ENCODE peak calls at places on chromosomes 6 and 20, in four cellular contexts. A is PC-3, P is HepG2, K is neural progenitor cell. Y is an unnamed sample.

GRCh38 chr6:142384455-142385332 is 82.9 kb downstream of the ADGRG6 start:
- DNase-seq in P (no peak), A (peak; percentile 35), K (no peak), Y (no peak)

GRCh38 chr6:161161889-161162624 is 111.8 kb downstream of the AGPAT4 start:
- DNase-seq in A (no peak), P (no peak), K (no peak), Y (no peak)

GRCh38 chr6:132865364-132865763 is 51.0 kb downstream of the RPS12 start:
- DNase-seq in A (no peak), P (no peak), K (no peak), Y (no peak)

GRCh38 chr6:134980846-134981245 is 30.9 kb upstream of the ALDH8A1 start:
- DNase-seq in P (no peak), K (no peak), A (no peak), Y (no peak)

GRCh38 chr6:157054531-157054979 is 268.8 kb downstream of the TMEM242 start:
- DNase-seq in P (no peak), A (no peak), K (no peak), Y (peak; percentile 61)

GRCh38 chr6:112199001-112199403 is 55.4 kb downstream of the LAMA4 start:
- DNase-seq in A (no peak), P (no peak), K (no peak), Y (no peak)

GRCh38 chr20:57397004-57397692 is 6.0 kb downstream of the RBM38 start:
- DNase-seq in K (no peak), P (no peak), A (no peak), Y (peak; percentile 37)

GRCh38 chr6:107657373-107657754 is 166.7 kb downstream of the SCML4 start:
- DNase-seq in K (no peak), P (no peak), A (no peak), Y (peak; percentile 24)

GRCh38 chr20:52190437-52191131 is 995 bp downstream of the ZFP64 start:
- DNase-seq in P (peak; percentile 57), K (peak; percentile 45), A (peak; percentile 81), Y (peak; percentile 60)

GRCh38 chr6:44554194-44554593 is 166.7 kb downstream of the CDC5L start:
- DNase-seq in P (no peak), K (no peak), A (no peak), Y (no peak)

GRCh38 chr6:76682842-76683241 is 610.4 kb upstream of the IMPG1 start:
- DNase-seq in P (peak; percentile 2), A (peak; percentile 28), K (peak; percentile 13), Y (peak; percentile 16)

GRCh38 chr20:52179331-52180166 is 12.0 kb downstream of the ZFP64 start:
- DNase-seq in K (no peak), A (no peak), P (no peak), Y (no peak)

GRCh38 chr20:35776513-35777101 is 4.8 kb downstream of the PHF20 start:
- DNase-seq in K (no peak), P (no peak), A (peak; percentile 57), Y (no peak)

GRCh38 chr20:31566658-31567379 is 38.3 kb upstream of the ID1 start:
- DNase-seq in A (peak; percentile 84), K (no peak), P (no peak), Y (peak; percentile 67)

GRCh38 chr6:8651998-8652397 is 216.7 kb upstream of the SLC35B3 start:
- DNase-seq in P (peak; percentile 80), A (no peak), K (no peak), Y (no peak)

GRCh38 chr6:10426781-10427279 is 12.0 kb upstream of the TFAP2A start:
- DNase-seq in A (no peak), P (no peak), K (no peak), Y (peak; percentile 21)

GRCh38 chr6:5204340-5204739 is 56.4 kb downstream of the LYRM4 start:
- DNase-seq in A (no peak), P (no peak), K (no peak), Y (no peak)

GRCh38 chr6:158819977-158820632 is 937 bp upstream of the EZR start:
- DNase-seq in P (no peak), K (peak; percentile 13), A (no peak), Y (no peak)

GRCh38 chr6:153131037-153131981 is at the start of gene RGS17:
- DNase-seq in P (no peak), K (peak; percentile 94), A (peak; percentile 49), Y (no peak)

GRCh38 chr6:108027594-108027993 is 46.9 kb downstream of the OSTM1 start:
- DNase-seq in A (peak; percentile 34), P (no peak), K (no peak), Y (no peak)

GRCh38 chr20:29497261-29497671 is 1760.2 kb upstream of the DEFB115 start:
- DNase-seq in A (peak; percentile 54), P (peak; percentile 12), K (no peak), Y (no peak)

GRCh38 chr20:62522748-62523396 is 47.1 kb upstream of the GATA5 start:
- DNase-seq in P (no peak), A (no peak), K (no peak), Y (no peak)

GRCh38 chr6:100099189-100100074 is 105.4 kb upstream of the MCHR2 start:
- DNase-seq in A (peak; percentile 59), P (peak; percentile 27), K (peak; percentile 35), Y (peak; percentile 34)

GRCh38 chr6:152207915-152208714 is 400.6 kb downstream of the ESR1 start:
- DNase-seq in A (peak; percentile 61), K (no peak), P (peak; percentile 50), Y (no peak)

GRCh38 chr6:158813032-158813431 is 6.1 kb downstream of the EZR start:
- DNase-seq in P (no peak), A (no peak), K (no peak), Y (no peak)

GRCh38 chr6:118665011-118665410 is 13.6 kb upstream of the CEP85L start:
- DNase-seq in A (peak; percentile 45), P (no peak), K (no peak), Y (no peak)

GRCh38 chr20:10423735-10424134 is 10.3 kb downstream of the MKKS start:
- DNase-seq in K (no peak), A (no peak), P (no peak), Y (no peak)

GRCh38 chr20:10428008-10428407 is 6.0 kb downstream of the MKKS start:
- DNase-seq in K (no peak), P (no peak), A (no peak), Y (no peak)

GRCh38 chr20:10429443-10429981 is 4.5 kb downstream of the MKKS start:
- DNase-seq in A (no peak), P (peak; percentile 84), K (no peak), Y (no peak)

GRCh38 chr20:10430000-10430466 is 4.0 kb downstream of the MKKS start:
- DNase-seq in K (no peak), P (peak; percentile 80), A (peak; percentile 61), Y (no peak)

GRCh38 chr20:10427060-10427692 is 6.8 kb downstream of the MKKS start:
- DNase-seq in K (peak; percentile 61), P (peak; percentile 71), A (peak; percentile 67), Y (peak; percentile 52)
- H4K20me1 ChIP-seq in K (peaks cover 37% of the 10 kb centered on the region), P (peaks cover 23% of the 10 kb centered on the region), A (peaks cover 10% of the 10 kb centered on the region), Y (peaks cover 6% of the 10 kb centered on the region)

DNA sequence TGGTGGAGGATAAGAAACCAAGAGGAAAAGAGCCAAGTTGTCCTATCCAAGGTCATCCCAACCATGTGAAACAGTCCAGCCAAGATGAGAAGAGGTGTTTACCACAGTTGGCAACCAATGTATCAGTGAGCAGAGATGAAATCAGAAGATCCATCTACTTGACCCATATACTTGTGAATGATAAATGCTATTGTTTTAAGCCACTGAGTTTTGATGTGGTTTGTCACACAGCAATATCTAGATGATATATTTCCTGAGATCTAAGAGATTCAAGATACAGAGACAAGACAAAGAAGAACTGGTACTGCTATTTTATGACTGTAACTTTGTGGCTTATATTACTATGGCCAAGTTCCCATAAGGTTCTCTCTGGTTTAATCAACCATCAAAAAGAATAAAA is 721.2 kb downstream of the MAFB start:
- DNase-seq in A (no peak), K (no peak), P (no peak), Y (no peak)
- H4K20me1 ChIP-seq in A (no peaks in the 10 kb centered on the region), K (no peaks in the 10 kb centered on the region), P (no peaks in the 10 kb centered on the region), Y (no peaks in the 10 kb centered on the region)

GRCh38 chr6:53315086-53315724 is 33.5 kb downstream of the ELOVL5 start:
- DNase-seq in K (no peak), P (no peak), A (no peak), Y (no peak)

GRCh38 chr6:53317861-53318260 is 30.9 kb downstream of the ELOVL5 start:
- DNase-seq in P (no peak), K (no peak), A (no peak), Y (no peak)

GRCh38 chr6:53320964-53321363 is 27.8 kb downstream of the ELOVL5 start:
- DNase-seq in A (no peak), P (peak; percentile 38), K (no peak), Y (no peak)

GRCh38 chr6:53321701-53322100 is 27.0 kb downstream of the ELOVL5 start:
- DNase-seq in A (no peak), K (no peak), P (peak; percentile 80), Y (no peak)

DNA sequence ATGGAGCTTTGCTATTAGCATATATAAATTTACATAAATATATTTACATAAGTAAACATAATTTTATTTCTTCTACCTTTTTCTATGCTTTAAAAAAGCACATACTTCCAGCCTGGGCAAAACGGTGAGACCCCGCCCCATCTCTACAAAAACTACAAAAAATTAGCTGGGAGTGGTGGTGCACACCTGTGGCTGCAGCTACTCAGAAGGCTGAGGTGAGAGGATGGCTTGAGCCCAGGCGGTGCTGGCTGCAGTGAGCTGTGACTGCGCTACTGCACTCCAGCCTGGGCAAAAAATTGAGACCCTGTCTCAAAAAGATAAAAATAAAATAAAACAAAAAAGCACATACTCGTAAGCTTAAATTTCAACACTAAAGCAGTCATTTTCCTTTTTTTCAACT is 30.3 kb downstream of the ELOVL5 start:
- DNase-seq in P (no peak), A (no peak), K (no peak), Y (no peak)
- H4K20me1 ChIP-seq in P (peaks cover 18% of the 10 kb centered on the region), A (peaks cover 3% of the 10 kb centered on the region), K (peaks cover 37% of the 10 kb centered on the region), Y (peaks cover 28% of the 10 kb centered on the region)

GRCh38 chr6:63576985-63577712 is 4.9 kb downstream of the LOC128125822 start:
- DNase-seq in P (no peak), A (no peak), K (no peak), Y (no peak)
- H4K20me1 ChIP-seq in P (peaks cover 80% of the 10 kb centered on the region), A (peaks cover 69% of the 10 kb centered on the region), K (peaks cover 60% of the 10 kb centered on the region), Y (peaks cover 41% of the 10 kb centered on the region)

DNA sequence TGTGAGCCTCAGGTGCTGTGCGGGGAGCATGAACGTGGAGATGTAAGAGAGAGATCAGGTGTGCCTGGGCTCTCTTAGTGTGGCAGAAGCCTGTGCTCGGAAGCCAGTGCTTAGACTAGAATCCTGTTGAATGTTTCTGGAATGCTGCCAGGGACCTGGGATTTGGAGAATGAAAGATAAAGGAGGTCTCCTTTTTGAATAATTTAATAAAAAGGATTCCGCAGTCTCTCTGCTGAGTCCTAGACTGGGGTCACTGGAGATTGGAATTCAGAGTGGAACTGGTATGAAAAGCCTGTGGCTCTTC is 18.8 kb upstream of the EFCAB8 start:
- DNase-seq in P (no peak), A (no peak), K (no peak), Y (no peak)
- H4K20me1 ChIP-seq in P (peaks cover 11% of the 10 kb centered on the region), A (peaks cover 17% of the 10 kb centered on the region), K (peaks cover 59% of the 10 kb centered on the region), Y (peaks cover 7% of the 10 kb centered on the region)